ENCODE peak calls at places on chromosomes 4 and X, in nine cellular contexts. K is GM23338, Y is K562, H is HCT116, N is GM12878, P is HepG2, I is SK-N-SH, L is A549, G is Panc1. Q is an unnamed sample.
A peak's percentile ranks its signal among the peaks of the same experiment; 100 is the strongest.

GRCh38 chr4:177532363-177532762 is 90.1 kb upstream of the AGA start:
- DNase-seq in P (no peak), H (no peak), N (no peak), K (no peak), L (no peak), Y (no peak), G (no peak), I (no peak), Q (no peak)

GRCh38 chrX:145861818-145862217 is 44.2 kb downstream of the SLITRK2 start:
- DNase-seq in P (no peak), H (no peak), K (no peak), N (no peak), G (no peak), L (no peak), I (no peak), Y (no peak), Q (no peak)

GRCh38 chr4:53026233-53026632 is 164.1 kb downstream of the RASL11B start:
- DNase-seq in N (no peak), P (no peak), G (no peak), L (no peak), H (no peak), Y (no peak), K (no peak), I (peak; percentile 49), Q (no peak)

GRCh38 chrX:23246001-23246400 is 88.6 kb upstream of the PTCHD1 start:
- DNase-seq in L (no peak), Y (no peak), P (no peak), N (no peak), H (no peak), G (no peak), K (no peak), I (no peak), Q (no peak)

GRCh38 chr4:156459584-156459983 is 505.9 kb upstream of the CTSO start:
- DNase-seq in Y (no peak), N (no peak), I (no peak), H (no peak), L (no peak), G (no peak), K (no peak), P (no peak), Q (no peak)

GRCh38 chr4:3224971-3225850 is 23.7 kb upstream of the MSANTD1 start:
- DNase-seq in H (no peak), G (no peak), K (no peak), Y (no peak), P (no peak), L (no peak), I (peak; percentile 16), N (no peak), Q (no peak)

GRCh38 chr4:138405439-138405838 is 163.3 kb upstream of the SLC7A11 start:
- DNase-seq in N (peak; percentile 46), H (no peak), G (no peak), I (no peak), K (no peak), P (no peak), L (no peak), Y (no peak), Q (no peak)

GRCh38 chr4:42654606-42655005 is 2.3 kb downstream of the ATP8A1 start:
- DNase-seq in N (no peak), Y (peak; percentile 8), G (no peak), H (peak; percentile 4), P (peak; percentile 6), L (no peak), I (no peak), K (no peak), Q (no peak)

GRCh38 chr4:37454263-37454800 is 209.8 kb downstream of the NWD2 start:
- DNase-seq in L (no peak), N (no peak), I (no peak), G (no peak), Y (no peak), K (no peak), H (no peak), P (no peak), Q (no peak)

GRCh38 chrX:44785652-44786051 is 58.2 kb upstream of the DUSP21 start:
- DNase-seq in I (no peak), N (no peak), K (no peak), Y (no peak), L (peak; percentile 26), G (peak; percentile 17), P (no peak), H (no peak), Q (no peak)

GRCh38 chr4:112284166-112284565 is 1.5 kb downstream of the TIFA start:
- DNase-seq in H (no peak), L (no peak), K (no peak), P (no peak), Y (peak; percentile 13), N (no peak), I (no peak), G (no peak), Q (no peak)

GRCh38 chrX:30302957-30303356 is 6.2 kb downstream of the NR0B1 start:
- DNase-seq in L (peak; percentile 76), P (no peak), G (no peak), H (no peak), K (no peak), Y (no peak), I (no peak), N (no peak), Q (no peak)

GRCh38 chrX:53682885-53683555 is 3.5 kb downstream of the HUWE1 start:
- DNase-seq in I (peak; percentile 47), N (no peak), Y (peak; percentile 43), P (peak; percentile 43), L (peak; percentile 79), G (no peak), H (no peak), K (peak; percentile 68), Q (no peak)

GRCh38 chrX:75155454-75155829 is 641 bp downstream of the ABCB7 start:
- DNase-seq in L (peak; percentile 1), G (no peak), Y (peak; percentile 11), H (no peak), P (no peak), K (peak; percentile 2), N (no peak), I (peak; percentile 2), Q (peak; percentile 7)

GRCh38 chr4:4791299-4791798 is 68.1 kb upstream of the MSX1 start:
- DNase-seq in I (peak; percentile 30), H (no peak), L (no peak), K (peak; percentile 19), P (no peak), Y (no peak), G (no peak), N (no peak), Q (no peak)

GRCh38 chrX:41009816-41010187 is 75.4 kb upstream of the USP9X start:
- DNase-seq in L (no peak), I (no peak), H (no peak), K (no peak), N (no peak), Y (no peak), P (no peak), G (no peak), Q (no peak)

GRCh38 chrX:9340619-9341304 is 124.1 kb upstream of the TBL1X start:
- DNase-seq in P (no peak), N (peak; percentile 5), L (no peak), G (no peak), I (peak; percentile 12), Y (no peak), H (no peak), K (peak; percentile 27), Q (peak; percentile 71)
- H3K27ac ChIP-seq in P (no peak overlapping the region), N (peak overlapping the region; percentile 39), L (peak overlapping the region; percentile 80), G (no peak overlapping the region), I (peak overlapping the region; percentile 81), Y (peak overlapping the region; percentile 79), H (no peak overlapping the region), K (no peak overlapping the region), Q (peak overlapping the region; percentile 95)

DNA sequence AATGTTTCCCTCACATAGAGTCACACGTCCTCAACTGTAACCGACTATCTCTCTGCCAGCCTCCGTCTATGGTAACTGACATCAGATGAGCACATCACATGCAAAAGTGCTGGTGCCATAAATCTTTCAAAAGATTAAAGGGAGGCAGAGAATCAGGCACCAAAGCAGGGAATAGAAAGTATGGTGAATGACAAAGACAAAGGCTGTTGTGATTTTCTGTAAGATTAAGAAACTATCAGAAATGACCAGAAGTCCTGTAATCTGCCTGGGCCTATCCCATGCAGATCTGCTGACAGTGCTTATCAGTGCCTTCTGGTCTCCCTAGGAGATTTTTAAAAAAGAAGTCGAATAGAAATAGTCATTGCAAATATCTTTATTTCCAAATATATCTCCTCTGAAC is 157.2 kb downstream of the PDGFRA start:
- DNase-seq in N (no peak), H (no peak), Y (no peak), P (no peak), G (no peak), L (no peak), I (no peak), K (no peak), Q (no peak)
- TF ChIP-seq REST in N (no peak), H (no peak), Y (no peak), P (no peak), G (no peak), L (no peak), I (no peak), K (no peak), Q (no peak)

GRCh38 chrX:136176399-136176825 is 29.1 kb downstream of the FHL1 start:
- DNase-seq in I (no peak), K (no peak), G (no peak), N (no peak), L (peak; percentile 6), P (no peak), H (no peak), Y (no peak), Q (no peak)
- H3K27ac ChIP-seq in I (peak overlapping the region; percentile 47), K (no peak overlapping the region), G (no peak overlapping the region), N (no peak overlapping the region), L (no peak overlapping the region), P (no peak overlapping the region), H (no peak overlapping the region), Y (no peak overlapping the region), Q (no peak overlapping the region)

GRCh38 chr4:11428701-11429571 is at the start of gene HS3ST1:
- DNase-seq in K (peak; percentile 91), N (no peak), P (no peak), L (peak; percentile 78), I (peak; percentile 38), Y (no peak), H (peak; percentile 94), G (peak; percentile 39), Q (no peak)
- TF ChIP-seq REST in K (peak; percentile 28), N (no peak), P (no peak), L (no peak), I (no peak), Y (no peak), H (no peak), G (no peak), Q (no peak)

DNA sequence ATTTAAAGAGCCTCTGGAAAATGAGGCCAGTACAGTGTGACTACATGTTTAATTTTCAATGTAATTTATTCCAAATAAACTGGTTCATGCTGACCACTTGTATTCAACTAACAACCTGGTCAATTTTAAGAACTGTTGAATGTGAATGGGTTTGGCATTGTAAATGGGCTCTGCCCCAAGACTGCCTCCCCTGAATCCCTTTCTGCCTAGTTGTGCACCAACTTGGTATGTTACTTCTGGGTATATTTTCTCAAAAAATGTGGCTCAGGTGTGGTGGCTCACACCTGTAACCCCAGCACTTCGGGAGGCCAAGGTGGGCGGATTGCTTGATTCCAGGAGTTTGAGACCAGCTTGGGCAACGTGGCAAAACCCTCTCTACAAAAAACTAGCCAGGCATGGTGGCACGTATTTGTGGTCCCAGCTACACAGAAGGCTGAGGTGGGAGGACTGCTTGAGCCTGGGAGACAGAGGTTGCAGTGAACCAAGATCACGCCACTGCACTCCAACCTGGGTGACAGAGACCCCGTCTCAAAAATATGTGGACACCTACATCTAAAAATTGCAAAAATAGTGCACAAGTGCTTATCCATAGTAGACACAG is 7.2 kb downstream of the RPL9 start:
- DNase-seq in H (no peak), G (no peak), P (no peak), L (no peak), N (no peak), K (no peak), I (no peak), Y (no peak), Q (no peak)
- H3K27ac ChIP-seq in H (no peak overlapping the region), G (no peak overlapping the region), P (peak overlapping the region; percentile 45), L (no peak overlapping the region), N (no peak overlapping the region), K (peak overlapping the region; percentile 82), I (no peak overlapping the region), Y (no peak overlapping the region), Q (no peak overlapping the region)